ENCODE peak calls at places on chromosomes 16 and 17, in five cellular contexts. One of them, this sample, is unnamed.

GRCh38 chr17:76872221-76872873 is 4.1 kb downstream of the MGAT5B start:
- DNase-seq in astrocyte of the cerebellum: peak
- DNase-seq in kidney epithelial cell: peak
- DNase-seq in left ventricle myocardium inferior: no peak
- DNase-seq in OCI-LY7: no peak
- DNase-seq in this sample: peak

GRCh38 chr16:4328580-4329353 is 12.9 kb downstream of the GLIS2 start:
- DNase-seq in astrocyte of the cerebellum: no peak
- DNase-seq in kidney epithelial cell: no peak
- DNase-seq in left ventricle myocardium inferior: peak
- DNase-seq in OCI-LY7: no peak
- DNase-seq in this sample: peak

GRCh38 chr16:30980434-30980833 is 4.6 kb upstream of the HSD3B7 start:
- DNase-seq in astrocyte of the cerebellum: no peak
- DNase-seq in kidney epithelial cell: no peak
- DNase-seq in left ventricle myocardium inferior: no peak
- DNase-seq in OCI-LY7: no peak
- DNase-seq in this sample: no peak

GRCh38 chr17:66364508-66365203 is 62.2 kb downstream of the PRKCA start:
- DNase-seq in astrocyte of the cerebellum: no peak
- DNase-seq in kidney epithelial cell: no peak
- DNase-seq in left ventricle myocardium inferior: no peak
- DNase-seq in OCI-LY7: no peak
- DNase-seq in this sample: no peak

GRCh38 chr17:82586576-82587233 is 61.5 kb downstream of the WDR45B start:
- DNase-seq in astrocyte of the cerebellum: no peak
- DNase-seq in kidney epithelial cell: no peak
- DNase-seq in left ventricle myocardium inferior: no peak
- DNase-seq in OCI-LY7: no peak
- DNase-seq in this sample: no peak

GRCh38 chr17:8289103-8289397 is 580 bp downstream of the RANGRF start:
- DNase-seq in astrocyte of the cerebellum: no peak
- DNase-seq in kidney epithelial cell: no peak
- DNase-seq in left ventricle myocardium inferior: peak
- DNase-seq in OCI-LY7: no peak
- DNase-seq in this sample: no peak

GRCh38 chr16:67114793-67115192 is 5.1 kb downstream of the PHAF1 start:
- DNase-seq in astrocyte of the cerebellum: no peak
- DNase-seq in kidney epithelial cell: no peak
- DNase-seq in left ventricle myocardium inferior: no peak
- DNase-seq in OCI-LY7: no peak
- DNase-seq in this sample: no peak

GRCh38 chr16:19696312-19696711 is 21.7 kb downstream of the KNOP1 start:
- DNase-seq in astrocyte of the cerebellum: peak
- DNase-seq in kidney epithelial cell: no peak
- DNase-seq in left ventricle myocardium inferior: peak
- DNase-seq in OCI-LY7: no peak
- DNase-seq in this sample: peak

GRCh38 chr16:31487720-31488629 is 5.1 kb downstream of the SLC5A2 start:
- DNase-seq in astrocyte of the cerebellum: no peak
- DNase-seq in kidney epithelial cell: no peak
- DNase-seq in left ventricle myocardium inferior: peak
- DNase-seq in OCI-LY7: no peak
- DNase-seq in this sample: no peak

DNA sequence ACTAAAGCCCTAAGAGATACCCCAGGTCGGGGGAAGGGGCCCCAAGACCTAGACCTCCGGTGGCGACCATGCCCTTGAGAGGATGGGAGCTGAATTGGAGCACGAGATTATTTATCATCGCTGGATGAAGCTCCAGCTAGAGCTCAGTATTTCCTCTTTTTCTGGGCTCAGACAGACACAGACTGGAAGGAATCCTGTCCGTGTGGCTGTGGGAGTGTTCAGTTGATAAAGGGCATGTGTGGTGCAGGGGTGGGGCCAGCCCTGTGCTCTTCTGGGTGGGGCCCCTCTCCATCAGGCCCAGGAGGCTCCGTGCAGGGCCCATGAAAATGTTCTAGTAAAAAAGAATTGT is 6.3 kb upstream of the CBX4 start:
- DNase-seq in astrocyte of the cerebellum: no peak
- DNase-seq in kidney epithelial cell: no peak
- DNase-seq in left ventricle myocardium inferior: no peak
- DNase-seq in OCI-LY7: no peak
- DNase-seq in this sample: peak
- H3K4me3 ChIP-seq in astrocyte of the cerebellum: no peak
- H3K4me3 ChIP-seq in kidney epithelial cell: no peak
- H3K4me3 ChIP-seq in left ventricle myocardium inferior: peak
- H3K4me3 ChIP-seq in OCI-LY7: no peak
- H3K4me3 ChIP-seq in this sample: peak

DNA sequence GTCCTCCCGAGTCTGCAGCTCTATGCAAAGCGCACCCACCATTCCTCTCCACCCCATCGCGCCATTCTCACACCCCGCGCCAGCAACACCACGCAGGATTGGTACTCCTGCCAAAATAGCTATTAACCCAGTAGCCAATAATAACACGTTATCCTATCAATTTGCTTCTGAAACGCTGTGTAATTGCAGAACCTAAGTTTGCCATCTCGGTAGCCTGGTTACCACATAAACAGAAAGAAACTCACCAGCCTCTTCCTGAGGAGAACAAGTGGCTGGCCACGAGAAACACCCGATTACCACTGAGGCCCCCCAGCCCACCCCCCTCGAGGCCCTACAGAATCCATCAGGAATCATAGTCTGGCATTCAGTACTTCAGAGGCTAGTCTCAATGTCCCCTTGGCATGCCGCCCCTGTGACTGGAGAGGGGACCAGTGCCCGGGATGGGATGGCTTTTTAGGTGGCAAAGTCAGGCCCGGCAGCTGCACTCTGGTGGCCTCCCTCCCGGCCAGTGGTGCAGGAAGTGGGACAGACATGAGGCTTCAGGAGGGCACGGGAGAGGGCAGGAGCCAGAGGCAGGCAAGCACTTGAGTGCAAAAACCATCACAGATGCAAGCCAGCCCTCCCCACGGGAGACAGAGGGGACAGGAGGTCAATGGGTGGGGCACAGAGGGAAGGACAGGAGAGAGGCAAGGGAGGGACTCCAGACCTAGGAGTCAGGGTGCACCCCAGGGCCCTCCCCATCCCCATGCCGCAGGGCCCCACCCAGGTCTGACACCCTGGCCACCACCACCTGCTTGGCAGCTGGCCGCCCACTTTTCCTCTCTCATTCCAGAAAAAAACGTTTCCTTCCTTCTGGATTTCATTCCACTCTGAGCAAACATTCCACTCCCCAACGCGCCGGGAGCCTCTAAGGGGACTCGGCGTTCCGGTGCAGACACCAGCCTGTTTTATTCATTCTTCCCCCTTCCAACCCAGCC is 192.5 kb downstream of the ZNF423 start:
- DNase-seq in astrocyte of the cerebellum: peak
- DNase-seq in kidney epithelial cell: no peak
- DNase-seq in left ventricle myocardium inferior: peak
- DNase-seq in OCI-LY7: no peak
- DNase-seq in this sample: peak
- H3K4me3 ChIP-seq in astrocyte of the cerebellum: no peak
- H3K4me3 ChIP-seq in kidney epithelial cell: no peak
- H3K4me3 ChIP-seq in left ventricle myocardium inferior: peak
- H3K4me3 ChIP-seq in OCI-LY7: no peak
- H3K4me3 ChIP-seq in this sample: no peak

GRCh38 chr17:33322063-33322462 is 29.0 kb upstream of the ASIC2 start:
- DNase-seq in astrocyte of the cerebellum: no peak
- DNase-seq in kidney epithelial cell: no peak
- DNase-seq in left ventricle myocardium inferior: no peak
- DNase-seq in OCI-LY7: no peak
- DNase-seq in this sample: no peak

GRCh38 chr17:33328129-33328528 is 35.0 kb upstream of the ASIC2 start:
- DNase-seq in astrocyte of the cerebellum: no peak
- DNase-seq in kidney epithelial cell: no peak
- DNase-seq in left ventricle myocardium inferior: no peak
- DNase-seq in OCI-LY7: no peak
- DNase-seq in this sample: peak

DNA sequence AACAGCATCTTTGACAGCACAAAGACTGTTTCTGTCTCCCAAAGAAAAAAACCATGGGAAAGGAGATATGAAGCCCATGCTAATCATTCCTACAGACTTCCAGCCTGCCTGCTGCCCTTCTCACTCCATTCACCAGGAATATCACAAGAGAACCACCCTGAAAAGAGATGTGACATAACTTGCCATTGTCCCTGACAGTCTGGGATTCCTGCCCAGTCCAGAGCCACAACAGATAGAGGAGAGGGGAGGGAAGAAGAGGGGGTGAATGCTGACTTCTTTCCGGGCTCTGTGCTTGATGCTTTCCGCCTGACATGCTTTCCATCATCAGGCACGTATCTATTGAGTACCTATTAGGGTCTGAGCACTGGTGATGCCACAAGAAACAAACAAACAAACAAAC is 31.6 kb upstream of the ASIC2 start:
- DNase-seq in astrocyte of the cerebellum: no peak
- DNase-seq in kidney epithelial cell: no peak
- DNase-seq in left ventricle myocardium inferior: no peak
- DNase-seq in OCI-LY7: no peak
- DNase-seq in this sample: no peak
- H3K4me3 ChIP-seq in astrocyte of the cerebellum: no peak
- H3K4me3 ChIP-seq in kidney epithelial cell: no peak
- H3K4me3 ChIP-seq in left ventricle myocardium inferior: no peak
- H3K4me3 ChIP-seq in OCI-LY7: no peak
- H3K4me3 ChIP-seq in this sample: no peak

GRCh38 chr16:90046122-90046970 is 27.1 kb upstream of the DBNDD1 start:
- DNase-seq in astrocyte of the cerebellum: no peak
- DNase-seq in kidney epithelial cell: no peak
- DNase-seq in left ventricle myocardium inferior: no peak
- DNase-seq in OCI-LY7: no peak
- DNase-seq in this sample: peak
- H3K4me3 ChIP-seq in astrocyte of the cerebellum: peak
- H3K4me3 ChIP-seq in kidney epithelial cell: peak
- H3K4me3 ChIP-seq in left ventricle myocardium inferior: peak
- H3K4me3 ChIP-seq in OCI-LY7: no peak
- H3K4me3 ChIP-seq in this sample: peak

DNA sequence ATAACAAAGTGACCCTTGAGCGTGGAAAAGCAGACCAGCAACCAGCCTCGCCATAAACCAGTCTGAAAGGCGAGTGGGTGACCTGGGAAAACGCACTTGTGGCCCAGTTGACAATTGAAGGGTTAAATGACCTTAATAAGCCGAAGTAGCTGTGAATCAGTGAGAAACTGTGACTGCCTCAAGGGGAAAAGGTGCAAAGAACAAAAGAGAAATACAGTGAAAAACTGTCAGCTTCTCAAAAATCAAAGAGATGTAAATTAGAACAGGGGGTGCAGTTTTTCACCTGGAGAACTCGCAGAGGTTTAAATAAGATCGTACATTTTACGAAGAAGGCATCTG is 124.1 kb downstream of the CMIP start:
- DNase-seq in astrocyte of the cerebellum: no peak
- DNase-seq in kidney epithelial cell: no peak
- DNase-seq in left ventricle myocardium inferior: no peak
- DNase-seq in OCI-LY7: no peak
- DNase-seq in this sample: no peak
- H3K4me3 ChIP-seq in astrocyte of the cerebellum: no peak
- H3K4me3 ChIP-seq in kidney epithelial cell: no peak
- H3K4me3 ChIP-seq in left ventricle myocardium inferior: no peak
- H3K4me3 ChIP-seq in OCI-LY7: no peak
- H3K4me3 ChIP-seq in this sample: no peak